ENCODE peak calls at places on chromosome 6, in seven cellular contexts. O, E, J, V, Z, H and T are unnamed samples. For H3K36me3 and H3K9me3, the result is how much of the 10 kb centered on the place peaks cover.

GRCh38 chr6:105755885-105756284 is 330.3 kb upstream of the PRDM1 start:
- DNase-seq in O (no peak), V (no peak), J (no peak), E (no peak), Z (no peak), H (no peak), T (no peak)

GRCh38 chr6:36857325-36857724 is 17.3 kb downstream of the PPIL1 start:
- DNase-seq in V (no peak), H (no peak), Z (no peak), J (no peak), O (no peak), E (no peak), T (no peak)

GRCh38 chr6:85747654-85748053 is 105.0 kb upstream of the SYNCRIP start:
- DNase-seq in E (no peak), J (no peak), O (peak), H (no peak), Z (no peak), V (no peak), T (no peak)

GRCh38 chr6:43262780-43263313 is 19.6 kb downstream of the TTBK1 start:
- DNase-seq in V (no peak), O (no peak), Z (no peak), E (no peak), H (no peak), J (no peak), T (peak)

GRCh38 chr6:101803146-101803545 is 409.6 kb downstream of the GRIK2 start:
- DNase-seq in V (no peak), Z (no peak), E (no peak), J (no peak), O (no peak), H (no peak), T (no peak)

GRCh38 chr6:157045831-157046454 is 268.8 kb downstream of the ARID1B start:
- DNase-seq in O (peak), E (no peak), H (no peak), Z (no peak), V (no peak), J (no peak), T (no peak)

GRCh38 chr6:116779569-116780164 is 14.1 kb upstream of the FAM162B start:
- DNase-seq in V (no peak), E (no peak), O (peak), Z (peak), J (no peak), H (no peak), T (no peak)

GRCh38 chr6:102774326-102774725 is 1380.8 kb downstream of the GRIK2 start:
- DNase-seq in E (no peak), J (no peak), Z (no peak), V (no peak), O (no peak), H (no peak), T (no peak)

GRCh38 chr6:31952890-31953289 is 5.9 kb downstream of the NELFE start:
- DNase-seq in V (no peak), O (no peak), E (no peak), J (no peak), H (no peak), Z (no peak), T (no peak)
- H3K36me3 ChIP-seq in V (under half), O (under half), E (under half), J (under half), H (half or more), Z (under half), T (half or more)

GRCh38 chr6:167669553-167669849 is 157.2 kb upstream of the AFDN start:
- DNase-seq in H (no peak), Z (no peak), O (no peak), E (no peak), J (no peak), V (no peak), T (no peak)

GRCh38 chr6:167670938-167671338 is 155.8 kb upstream of the AFDN start:
- DNase-seq in O (peak), E (no peak), Z (no peak), H (no peak), V (no peak), J (no peak), T (no peak)

GRCh38 chr6:167668019-167668753 is 158.5 kb upstream of the AFDN start:
- DNase-seq in V (peak), J (no peak), Z (no peak), H (no peak), E (no peak), O (peak), T (peak)

GRCh38 chr6:167668754-167669552 is 157.8 kb upstream of the AFDN start:
- DNase-seq in E (no peak), J (no peak), O (no peak), H (no peak), V (no peak), Z (no peak), T (peak)

DNA sequence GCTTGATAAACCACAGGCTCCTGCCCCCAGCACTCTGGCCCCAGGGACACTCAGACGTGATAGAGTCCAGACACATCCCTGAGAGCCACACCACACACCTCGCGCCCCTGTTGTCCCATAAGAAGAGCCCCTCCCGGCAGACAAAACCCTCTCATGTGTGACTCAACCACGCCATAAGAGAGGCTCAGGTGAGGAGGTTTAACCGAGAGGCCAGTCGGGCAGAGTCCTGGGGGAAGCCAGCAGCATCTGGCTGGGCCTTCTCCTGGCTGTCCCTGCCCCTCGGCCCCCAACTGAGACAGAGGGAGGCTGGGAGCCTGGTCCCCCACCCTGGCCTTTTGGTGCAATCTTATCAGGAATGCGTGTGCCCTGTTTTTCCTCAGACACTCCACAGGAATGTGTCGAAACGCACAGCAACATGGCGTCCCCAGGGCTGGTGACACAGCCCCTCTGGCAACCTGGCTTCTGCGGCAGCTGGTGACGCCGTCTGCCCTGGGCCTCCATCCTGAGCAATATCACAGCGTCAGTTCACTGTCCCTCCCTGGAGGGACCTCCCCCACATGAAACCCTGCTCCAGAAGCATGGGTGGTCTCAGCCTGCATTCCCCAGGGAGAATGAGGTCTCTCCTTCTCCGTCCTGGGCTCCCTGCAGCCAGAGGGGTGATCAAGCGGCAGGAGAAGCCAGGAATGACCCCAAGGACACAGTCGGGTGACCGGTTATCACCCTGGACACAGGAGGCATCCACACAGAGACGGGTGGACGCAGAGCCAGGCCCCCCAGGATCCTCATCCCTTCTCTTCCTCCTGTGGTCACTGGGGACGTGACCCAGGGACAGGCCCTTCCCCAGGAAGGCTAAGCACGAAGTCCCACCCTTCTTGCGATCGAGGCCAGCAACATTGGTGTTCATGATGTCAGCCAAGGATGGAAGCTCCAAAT is 156.6 kb upstream of the AFDN start:
- DNase-seq in O (no peak), E (no peak), Z (no peak), J (no peak), V (no peak), H (no peak), T (no peak)
- H3K9me3 ChIP-seq in O (under half), E (under half), Z (under half), J (under half), V (under half), H (under half), T (under half)

GRCh38 chr6:22614541-22614940 is 45.2 kb downstream of the HDGFL1 start:
- DNase-seq in J (no peak), E (no peak), H (no peak), O (no peak), V (no peak), Z (no peak), T (no peak)
- H3K27ac ChIP-seq in J (peak), E (no peak), H (peak), O (no peak), V (peak), Z (no peak), T (no peak)

GRCh38 chr6:7578949-7579348 is 11.0 kb upstream of the SNRNP48 start:
- DNase-seq in Z (no peak), H (no peak), J (no peak), E (no peak), V (no peak), O (no peak), T (no peak)
- H3K36me3 ChIP-seq in Z (under half), H (half or more), J (under half), E (under half), V (under half), O (half or more), T (under half)

GRCh38 chr6:17442196-17442595 is 48.8 kb downstream of the CAP2 start:
- DNase-seq in O (no peak), Z (peak), H (no peak), J (no peak), E (no peak), V (no peak), T (no peak)

DNA sequence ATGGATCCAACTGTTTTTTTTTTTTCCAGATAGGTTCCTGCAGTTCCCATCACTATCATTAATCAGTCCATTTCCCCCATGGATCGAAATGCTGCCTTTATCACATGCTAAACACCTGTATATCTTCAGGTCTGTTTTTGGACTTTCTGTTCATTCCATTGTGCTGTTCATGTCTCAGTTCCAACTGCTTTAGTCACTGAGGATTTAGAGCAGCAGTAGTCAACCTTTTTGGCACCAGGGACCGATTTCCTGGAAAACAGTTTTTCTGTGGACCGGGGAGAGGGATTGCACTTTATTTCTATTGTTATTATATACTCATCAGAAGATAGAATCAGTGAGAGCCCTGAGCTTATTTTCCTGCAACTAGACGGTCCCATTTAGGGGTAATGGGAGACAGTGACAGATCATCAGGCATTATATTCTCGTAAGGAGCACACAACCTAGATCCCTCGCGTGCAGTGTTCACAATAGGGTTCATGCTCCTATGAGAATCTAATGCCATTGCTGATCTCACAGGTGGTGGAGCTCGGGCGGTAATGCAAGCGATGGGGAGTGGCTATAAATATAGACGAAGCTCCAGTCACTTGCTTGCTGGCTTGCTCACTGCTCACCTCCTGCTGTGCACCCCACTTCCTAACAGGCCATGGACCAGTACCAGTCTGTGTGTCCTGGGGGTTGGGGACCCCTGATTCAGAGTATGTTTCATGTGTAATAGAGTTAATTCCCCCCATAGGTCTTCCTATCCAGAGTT is 46.0 kb downstream of the CAP2 start:
- DNase-seq in E (no peak), V (no peak), J (no peak), H (no peak), O (no peak), Z (no peak), T (no peak)
- H3K9me3 ChIP-seq in E (under half), V (under half), J (under half), H (under half), O (under half), Z (under half), T (under half)

GRCh38 chr6:10949579-10950490 is 63.0 kb downstream of the SYCP2L start:
- DNase-seq in J (no peak), H (no peak), Z (no peak), E (no peak), O (peak), V (no peak), T (no peak)
- H3K27ac ChIP-seq in J (no peak), H (no peak), Z (no peak), E (no peak), O (peak), V (no peak), T (no peak)